ENCODE peak calls at places on chromosomes 5 and 9, in six cellular contexts. Y is Right ventricle myocardium superior, V is uterus, Z is right cardiac atrium, R is HFFc6, U is skeletal muscle cell. L is an unnamed sample.

GRCh38 chr5:6107675-6108539 is 270.4 kb downstream of the MED10 start:
- DNase-seq in Y (no peak), V (no peak), Z (no peak), R (no peak), U (no peak), L (no peak)

GRCh38 chr9:88532320-88532719 is 2.7 kb upstream of the NXNL2 start:
- DNase-seq in Y (peak; percentile 54), V (peak; percentile 77), Z (peak; percentile 73), R (no peak), U (peak; percentile 78), L (peak; percentile 23)

GRCh38 chr5:121962347-121962670 is 534 bp downstream of the SRFBP1 start:
- DNase-seq in Y (no peak), V (no peak), Z (no peak), R (no peak), U (no peak), L (no peak)

GRCh38 chr9:136671646-136672430 is 9.1 kb downstream of the EGFL7 start:
- DNase-seq in Y (no peak), V (no peak), Z (peak; percentile 79), R (no peak), U (no peak), L (no peak)

GRCh38 chr9:38619556-38620447 is 594 bp downstream of the ANKRD18A start:
- DNase-seq in Y (peak; percentile 43), V (no peak), Z (no peak), R (no peak), U (no peak), L (no peak)

GRCh38 chr9:27151693-27152397 is 42.8 kb downstream of the TEK start:
- DNase-seq in Y (no peak), V (no peak), Z (no peak), R (peak; percentile 8), U (no peak), L (no peak)

GRCh38 chr9:99238331-99238730 is 16.2 kb downstream of the SEC61B start:
- DNase-seq in Y (no peak), V (no peak), Z (no peak), R (no peak), U (no peak), L (no peak)

GRCh38 chr5:133869675-133869978 is 98.8 kb downstream of the C5orf15 start:
- DNase-seq in Y (peak; percentile 65), V (no peak), Z (peak; percentile 82), R (no peak), U (no peak), L (no peak)

GRCh38 chr5:133409210-133409674 is 203.1 kb downstream of the FSTL4 start:
- DNase-seq in Y (no peak), V (no peak), Z (no peak), R (no peak), U (no peak), L (no peak)

GRCh38 chr9:78397045-78397843 is 100.3 kb downstream of the PSAT1 start:
- DNase-seq in Y (no peak), V (no peak), Z (no peak), R (no peak), U (no peak), L (no peak)

GRCh38 chr5:17367256-17367845 is 130.7 kb upstream of the TAF11L2 start:
- DNase-seq in Y (no peak), V (no peak), Z (no peak), R (no peak), U (no peak), L (no peak)

GRCh38 chr5:84362061-84362720 is 22.5 kb downstream of the EDIL3 start:
- DNase-seq in Y (no peak), V (no peak), Z (no peak), R (no peak), U (no peak), L (no peak)

GRCh38 chr5:135313405-135313804 is 85.6 kb downstream of the MACROH2A1 start:
- DNase-seq in Y (no peak), V (no peak), Z (no peak), R (no peak), U (no peak), L (no peak)

GRCh38 chr9:16217933-16218830 is 652.3 kb downstream of the BNC2 start:
- DNase-seq in Y (no peak), V (no peak), Z (no peak), R (no peak), U (no peak), L (peak; percentile 69)

GRCh38 chr5:133738271-133738670 is 125.9 kb upstream of the FSTL4 start:
- DNase-seq in Y (no peak), V (no peak), Z (no peak), R (no peak), U (no peak), L (no peak)

GRCh38 chr5:98016771-98017170 is 756.7 kb upstream of the RGMB start:
- DNase-seq in Y (no peak), V (no peak), Z (no peak), R (no peak), U (no peak), L (no peak)

GRCh38 chr9:35736201-35736633 is 3.8 kb downstream of the CREB3 start:
- DNase-seq in Y (no peak), V (no peak), Z (peak; percentile 74), R (peak; percentile 76), U (no peak), L (peak; percentile 59)

GRCh38 chr9:112725961-112726360 is 8.0 kb upstream of the INIP start:
- DNase-seq in Y (no peak), V (no peak), Z (no peak), R (no peak), U (no peak), L (no peak)

GRCh38 chr5:108321341-108321740 is 60.6 kb downstream of the FBXL17 start:
- DNase-seq in Y (no peak), V (no peak), Z (no peak), R (no peak), U (no peak), L (no peak)

GRCh38 chr5:143494162-143494561 is 90.7 kb upstream of the NR3C1 start:
- DNase-seq in Y (no peak), V (no peak), Z (no peak), R (peak; percentile 80), U (peak; percentile 79), L (peak; percentile 80)

GRCh38 chr5:6675784-6676499 is 37.3 kb upstream of the TENT4A start:
- DNase-seq in Y (no peak), V (no peak), Z (no peak), R (no peak), U (no peak), L (no peak)

GRCh38 chr9:92133949-92134604 is 18.9 kb upstream of the SPTLC1 start:
- DNase-seq in Y (peak; percentile 90), V (peak; percentile 78), Z (peak; percentile 91), R (peak; percentile 80), U (no peak), L (peak; percentile 63)

GRCh38 chr5:51997908-51998307 is 614.7 kb downstream of the ISL1 start:
- DNase-seq in Y (no peak), V (no peak), Z (no peak), R (no peak), U (no peak), L (no peak)

GRCh38 chr5:179599973-179600372 is 23.5 kb downstream of the HNRNPH1 start:
- DNase-seq in Y (no peak), V (no peak), Z (no peak), R (no peak), U (no peak), L (no peak)

GRCh38 chr5:90898330-90899013 is 339.9 kb downstream of the ADGRV1 start:
- DNase-seq in Y (no peak), V (no peak), Z (no peak), R (no peak), U (peak; percentile 3), L (peak; percentile 37)

GRCh38 chr5:132510076-132510475 is 19.5 kb upstream of the IRF1 start:
- DNase-seq in Y (no peak), V (no peak), Z (no peak), R (peak; percentile 89), U (peak; percentile 65), L (no peak)

GRCh38 chr5:42719034-42719433 is 37.6 kb upstream of the CCDC152 start:
- DNase-seq in Y (no peak), V (no peak), Z (no peak), R (no peak), U (no peak), L (no peak)

GRCh38 chr9:21294325-21294724 is 10.8 kb downstream of the IFNA5 start:
- DNase-seq in Y (no peak), V (no peak), Z (no peak), R (peak; percentile 10), U (peak; percentile 17), L (no peak)

GRCh38 chr9:26356491-26356890 is 536.1 kb downstream of the CAAP1 start:
- DNase-seq in Y (no peak), V (no peak), Z (no peak), R (no peak), U (no peak), L (no peak)

GRCh38 chr5:446864-447263 is 3.9 kb downstream of the EXOC3 start:
- DNase-seq in Y (peak; percentile 38), V (no peak), Z (no peak), R (peak; percentile 42), U (no peak), L (peak; percentile 14)

GRCh38 chr9:83669067-83669466 is 38.7 kb downstream of the UBQLN1 start:
- DNase-seq in Y (no peak), V (no peak), Z (no peak), R (no peak), U (no peak), L (no peak)

GRCh38 chr5:90873033-90873517 is 314.5 kb downstream of the ADGRV1 start:
- DNase-seq in Y (no peak), V (no peak), Z (no peak), R (no peak), U (no peak), L (peak; percentile 12)

L was measured in stromal cell of bone marrow.